ENCODE peak calls at places on chromosomes 6 and 20, in five cellular contexts. B is fibroblast of lung, R is GM23248, E is IMR-90, I is PC-3. Y is an unnamed sample.

GRCh38 chr6:159257846-159258245 is 88.6 kb downstream of the FNDC1 start:
- DNase-seq in B (peak), R (peak), E (no peak), I (no peak), Y (no peak)

GRCh38 chr6:52534966-52535390 is 41.9 kb downstream of the TRAM2 start:
- DNase-seq in B (no peak), R (no peak), E (no peak), I (no peak), Y (peak)

GRCh38 chr20:37714973-37715657 is 21.3 kb downstream of the CTNNBL1 start:
- DNase-seq in B (peak), R (peak), E (peak), I (no peak), Y (no peak)

GRCh38 chr6:87887266-87887665 is 160.4 kb upstream of the SPACA1 start:
- DNase-seq in B (no peak), R (no peak), E (no peak), I (no peak), Y (no peak)

GRCh38 chr6:20476501-20477043 is 57.7 kb upstream of the CDKAL1 start:
- DNase-seq in B (no peak), R (no peak), E (no peak), I (no peak), Y (no peak)

GRCh38 chr20:42530855-42531674 is 658.6 kb downstream of the PTPRT start:
- DNase-seq in B (no peak), R (peak), E (no peak), I (peak), Y (peak)

GRCh38 chr6:37674161-37674560 is 23.5 kb downstream of the MDGA1 start:
- DNase-seq in B (no peak), R (no peak), E (no peak), I (no peak), Y (no peak)

GRCh38 chr20:57911512-57912226 is 201.9 kb upstream of the PMEPA1 start:
- DNase-seq in B (no peak), R (peak), E (no peak), I (peak), Y (no peak)

GRCh38 chr20:46212252-46212651 is 94.1 kb downstream of the CD40 start:
- DNase-seq in B (no peak), R (no peak), E (no peak), I (no peak), Y (no peak)

GRCh38 chr6:20631525-20631924 is 97.3 kb downstream of the CDKAL1 start:
- DNase-seq in B (no peak), R (peak), E (no peak), I (no peak), Y (no peak)

GRCh38 chr6:64672131-64672530 is 1034.9 kb downstream of the EYS start:
- DNase-seq in B (no peak), R (no peak), E (no peak), I (no peak), Y (no peak)

GRCh38 chr20:40683221-40683893 is 5.7 kb downstream of the MAFB start:
- DNase-seq in B (peak), R (peak), E (no peak), I (no peak), Y (no peak)

GRCh38 chr20:11766961-11767360 is 150.7 kb upstream of the BTBD3 start:
- DNase-seq in B (peak), R (peak), E (peak), I (peak), Y (no peak)

GRCh38 chr6:44064089-44064947 is 62.9 kb downstream of the MRPL14 start:
- DNase-seq in B (peak), R (peak), E (peak), I (peak), Y (no peak)

GRCh38 chr6:51778666-51779065 is 308.7 kb downstream of the PKHD1 start:
- DNase-seq in B (no peak), R (no peak), E (no peak), I (peak), Y (no peak)

GRCh38 chr6:13767121-13767794 is 47.1 kb downstream of the MCUR1 start:
- DNase-seq in B (peak), R (peak), E (peak), I (no peak), Y (peak)

GRCh38 chr6:113359155-113360140 is 497.7 kb upstream of the MARCKS start:
- DNase-seq in B (peak), R (peak), E (peak), I (peak), Y (no peak)

GRCh38 chr6:22218410-22218809 is 78.4 kb downstream of the PRL start:
- DNase-seq in B (no peak), R (no peak), E (no peak), I (no peak), Y (no peak)

GRCh38 chr6:6858533-6858982 is 249.2 kb upstream of the RREB1 start:
- DNase-seq in B (no peak), R (no peak), E (no peak), I (no peak), Y (no peak)

GRCh38 chr6:169545956-169546355 is 155.9 kb downstream of the WDR27 start:
- DNase-seq in B (peak), R (peak), E (peak), I (peak), Y (no peak)
- H3K4me3 ChIP-seq in B (no peak), R (no peak), E (no peak), I (no peak), Y (no peak)

DNA sequence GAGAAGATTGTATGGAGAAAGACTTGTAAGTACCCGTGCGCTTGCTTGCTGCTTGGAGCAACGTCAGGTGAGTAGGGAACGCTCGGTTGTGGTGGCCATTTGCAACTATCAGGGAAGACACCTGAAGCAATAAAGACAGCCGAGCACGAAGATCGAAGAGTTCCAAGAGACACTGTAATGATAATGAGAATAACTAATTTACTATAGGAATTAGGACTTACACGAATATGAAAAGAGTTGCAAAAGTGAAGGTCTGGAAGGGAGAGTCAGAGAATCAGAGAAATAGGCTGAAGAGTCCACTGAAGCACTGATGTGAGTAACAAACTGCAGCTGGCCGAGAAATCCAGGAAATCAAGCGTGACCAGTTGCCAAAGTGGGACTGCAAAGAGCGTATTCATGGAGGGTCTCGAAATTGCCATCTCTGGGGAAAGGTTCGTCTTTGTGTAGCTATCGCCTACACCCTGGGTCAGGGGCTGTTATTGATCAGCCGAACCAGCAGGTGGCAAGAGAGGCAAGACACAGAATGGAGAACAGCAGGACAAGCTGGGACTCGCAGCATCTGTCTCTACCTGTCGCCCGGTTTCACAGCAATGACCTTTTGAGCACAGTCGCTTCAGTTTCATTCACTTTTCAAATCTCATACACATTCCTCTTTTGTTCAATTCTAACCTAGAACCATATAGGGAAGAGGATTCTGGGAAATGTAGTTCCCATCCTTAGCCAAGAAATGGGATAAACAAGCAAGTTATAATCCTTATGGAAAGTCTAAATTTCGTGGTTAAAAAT is 26.2 kb downstream of the LOC128125822 start:
- DNase-seq in B (peak), R (peak), E (peak), I (peak), Y (peak)
- H3K9ac ChIP-seq in B (no peak), R (peak), E (peak), I (peak), Y (no peak)

DNA sequence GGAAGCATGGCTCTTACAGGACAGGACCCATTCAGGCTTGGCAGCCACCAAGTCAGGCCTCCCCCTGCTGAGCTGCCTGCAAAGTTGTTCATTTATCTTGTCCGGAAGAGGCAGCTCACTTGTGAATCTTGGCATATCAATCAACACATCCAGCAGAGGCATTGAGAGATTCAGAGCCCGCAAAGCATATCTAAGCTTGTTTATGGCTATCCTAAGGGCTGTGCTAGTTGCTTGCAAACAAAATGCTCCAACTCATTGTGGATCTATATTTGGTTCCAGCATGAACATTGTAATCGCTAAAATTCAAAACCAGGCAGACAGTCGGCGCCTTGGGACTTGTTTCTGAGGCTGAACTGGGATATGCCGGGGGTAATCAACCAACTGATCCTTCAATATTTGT is 106.1 kb downstream of the UNC5CL start:
- DNase-seq in B (no peak), R (no peak), E (no peak), I (no peak), Y (no peak)
- H2AFZ ChIP-seq in B (no peak), R (no peak), E (peak), I (no peak), Y (no peak)

GRCh38 chr6:73131706-73132105 is 93.6 kb downstream of the KHDC1L start:
- DNase-seq in B (peak), R (peak), E (peak), I (peak), Y (no peak)

GRCh38 chr6:73134588-73134987 is 90.7 kb downstream of the KHDC1L start:
- DNase-seq in B (peak), R (peak), E (peak), I (peak), Y (peak)

GRCh38 chr6:73129653-73130443 is 95.4 kb downstream of the KHDC1L start:
- DNase-seq in B (peak), R (peak), E (peak), I (peak), Y (peak)
- H3K4me3 ChIP-seq in B (no peak), R (no peak), E (no peak), I (peak), Y (no peak)

DNA sequence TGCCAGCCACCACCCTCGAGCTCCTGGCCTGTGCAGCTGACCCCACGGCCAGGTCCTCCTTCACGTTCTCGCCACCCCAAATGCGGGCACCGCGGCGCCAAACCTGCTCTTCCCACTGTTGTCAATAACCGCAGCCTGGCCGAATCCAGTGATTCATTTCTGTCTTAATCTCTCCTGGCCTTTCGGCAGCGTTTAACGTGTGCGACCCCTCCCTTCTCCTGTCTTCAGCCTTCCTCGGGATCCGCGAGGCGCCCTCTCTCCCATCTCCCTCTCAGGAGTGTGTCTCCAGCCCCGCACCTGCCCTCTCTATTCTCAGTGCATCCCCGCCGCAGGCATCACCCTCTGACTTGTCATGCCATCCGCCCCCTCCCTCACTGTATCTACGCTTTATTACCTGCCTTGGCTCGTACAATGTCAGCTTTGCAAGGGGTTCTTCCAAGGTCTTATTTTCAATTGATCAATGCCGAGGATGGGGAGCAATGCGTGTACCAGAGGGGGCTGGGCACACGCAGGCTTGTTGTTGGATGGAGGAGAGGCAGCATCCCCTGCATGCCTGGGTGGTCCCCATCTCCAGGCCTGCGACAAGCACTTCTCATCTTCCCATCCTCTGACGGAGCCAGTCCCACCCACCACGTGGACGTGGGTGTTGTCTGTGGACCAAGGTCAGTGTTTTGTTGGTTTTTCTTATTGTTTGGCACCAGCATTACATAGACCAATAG is 91.2 kb downstream of the THBS2 start:
- DNase-seq in B (no peak), R (peak), E (no peak), I (no peak), Y (no peak)
- H3K9ac ChIP-seq in B (peak), R (peak), E (peak), I (peak), Y (no peak)

GRCh38 chr20:7399114-7399513 is 541.1 kb downstream of the HAO1 start:
- DNase-seq in B (no peak), R (no peak), E (no peak), I (peak), Y (no peak)
- H2AFZ ChIP-seq in B (no peak), R (no peak), E (no peak), I (peak), Y (no peak)

GRCh38 chr6:132530293-132530974 is 7.6 kb upstream of the TAAR9 start:
- DNase-seq in B (peak), R (peak), E (peak), I (peak), Y (peak)
- H3K4me3 ChIP-seq in B (no peak), R (peak), E (no peak), I (peak), Y (no peak)

GRCh38 chr20:62875419-62876355 is 14.1 kb upstream of the TCFL5 start:
- DNase-seq in B (peak), R (peak), E (peak), I (peak), Y (no peak)
- H3K9ac ChIP-seq in B (no peak), R (peak), E (peak), I (no peak), Y (no peak)

GRCh38 chr20:20477444-20478041 is 109.6 kb downstream of the INSM1 start:
- DNase-seq in B (no peak), R (no peak), E (no peak), I (no peak), Y (no peak)
- H2AFZ ChIP-seq in B (no peak), R (no peak), E (no peak), I (no peak), Y (no peak)